ENCODE peak calls at places on chromosomes 6 and 20, in five cellular contexts. V, I, L, W and Q are unnamed samples.

GRCh38 chr20:51339721-51340450 is 202.6 kb downstream of the NFATC2 start:
- DNase-seq in L (no peak), I (no peak), W (no peak), V (no peak), Q (no peak)

GRCh38 chr6:87473419-87473903 is 687 bp downstream of the SLC35A1 start:
- DNase-seq in V (no peak), L (no peak), I (peak), W (peak), Q (peak)

GRCh38 chr20:31837896-31838397 is 7.5 kb downstream of the FOXS1 start:
- DNase-seq in V (peak), L (no peak), I (peak), W (no peak), Q (peak)

GRCh38 chr20:13458860-13459451 is 179.8 kb downstream of the TASP1 start:
- DNase-seq in I (peak), L (no peak), V (peak), W (peak), Q (peak)

GRCh38 chr6:21409231-21409630 is 184.3 kb upstream of the SOX4 start:
- DNase-seq in I (no peak), L (no peak), V (no peak), W (no peak), Q (no peak)

GRCh38 chr20:50194831-50195523 is 4.3 kb downstream of the CEBPB start:
- DNase-seq in I (no peak), L (no peak), W (peak), V (peak), Q (no peak)

GRCh38 chr6:87879144-87879861 is 168.3 kb upstream of the SPACA1 start:
- DNase-seq in L (no peak), W (no peak), V (no peak), I (no peak), Q (no peak)

GRCh38 chr20:45629496-45630100 is at the start of gene WFDC10A:
- DNase-seq in V (peak), W (peak), L (no peak), I (peak), Q (peak)

GRCh38 chr6:168232528-168232927 is 87.0 kb downstream of the DACT2 start:
- DNase-seq in V (no peak), I (no peak), W (no peak), L (no peak), Q (no peak)

GRCh38 chr6:167806061-167806700 is 20.5 kb upstream of the AFDN start:
- DNase-seq in V (no peak), I (no peak), L (no peak), W (no peak), Q (no peak)

GRCh38 chr6:138109042-138109997 is 2.1 kb upstream of the PERP start:
- DNase-seq in W (peak), I (peak), V (peak), L (peak), Q (peak)

GRCh38 chr6:14664616-14665315 is 547.2 kb downstream of the CD83 start:
- DNase-seq in L (no peak), V (peak), I (no peak), W (peak), Q (peak)

GRCh38 chr6:37168163-37168758 is 1.7 kb upstream of the PIM1 start:
- DNase-seq in I (no peak), V (no peak), L (no peak), W (peak), Q (no peak)

GRCh38 chr20:50464026-50464724 is 46.0 kb upstream of the PTPN1 start:
- DNase-seq in V (peak), L (peak), W (peak), I (peak), Q (peak)

GRCh38 chr20:62377615-62378085 is 9.3 kb upstream of the RPS21 start:
- DNase-seq in V (no peak), I (no peak), L (no peak), W (no peak), Q (no peak)

GRCh38 chr6:149468179-149468578 is 16.6 kb downstream of the ZC3H12D start:
- DNase-seq in I (no peak), L (no peak), V (no peak), W (no peak), Q (no peak)